ENCODE peak calls at places on chromosomes 7 and 10, in nine cellular contexts. One of them, this sample, is unnamed.

GRCh38 chr7:130891254-130892094 is 157.5 kb upstream of the KLF14 start:
- DNase-seq in A549: peak
- DNase-seq in mammary epithelial cell: peak
- DNase-seq in left ventricle myocardium inferior: no peak
- DNase-seq in HL-60: no peak
- DNase-seq in foreskin fibroblast: peak
- DNase-seq in pancreas: no peak
- DNase-seq in Jurkat, Clone E6-1: no peak
- DNase-seq in cardiac fibroblast: peak
- DNase-seq in this sample: peak

GRCh38 chr10:36171546-36171945 is 529.5 kb upstream of the FZD8 start:
- DNase-seq in left ventricle myocardium inferior: no peak
- DNase-seq in A549: no peak
- DNase-seq in cardiac fibroblast: peak
- DNase-seq in Jurkat, Clone E6-1: no peak
- DNase-seq in foreskin fibroblast: no peak
- DNase-seq in mammary epithelial cell: peak
- DNase-seq in pancreas: no peak
- DNase-seq in HL-60: no peak
- DNase-seq in this sample: no peak

GRCh38 chr7:28166982-28167715 is 13.4 kb downstream of the JAZF1 start:
- DNase-seq in pancreas: no peak
- DNase-seq in cardiac fibroblast: no peak
- DNase-seq in mammary epithelial cell: no peak
- DNase-seq in A549: no peak
- DNase-seq in foreskin fibroblast: no peak
- DNase-seq in left ventricle myocardium inferior: no peak
- DNase-seq in HL-60: no peak
- DNase-seq in Jurkat, Clone E6-1: no peak
- DNase-seq in this sample: no peak

GRCh38 chr10:73999703-74000102 is 1.8 kb downstream of the VCL start:
- DNase-seq in mammary epithelial cell: peak
- DNase-seq in pancreas: no peak
- DNase-seq in cardiac fibroblast: peak
- DNase-seq in left ventricle myocardium inferior: no peak
- DNase-seq in foreskin fibroblast: peak
- DNase-seq in HL-60: no peak
- DNase-seq in A549: no peak
- DNase-seq in Jurkat, Clone E6-1: no peak
- DNase-seq in this sample: no peak

GRCh38 chr7:71752171-71752935 is 620.4 kb downstream of the GALNT17 start:
- DNase-seq in cardiac fibroblast: peak
- DNase-seq in Jurkat, Clone E6-1: no peak
- DNase-seq in mammary epithelial cell: peak
- DNase-seq in A549: peak
- DNase-seq in left ventricle myocardium inferior: peak
- DNase-seq in HL-60: no peak
- DNase-seq in pancreas: peak
- DNase-seq in foreskin fibroblast: no peak
- DNase-seq in this sample: no peak

GRCh38 chr7:43648725-43649406 is 66.0 kb downstream of the STK17A start:
- DNase-seq in pancreas: no peak
- DNase-seq in mammary epithelial cell: peak
- DNase-seq in foreskin fibroblast: peak
- DNase-seq in cardiac fibroblast: peak
- DNase-seq in HL-60: peak
- DNase-seq in left ventricle myocardium inferior: no peak
- DNase-seq in A549: no peak
- DNase-seq in Jurkat, Clone E6-1: peak
- DNase-seq in this sample: no peak

GRCh38 chr7:82789883-82790609 is 346.5 kb upstream of the CACNA2D1 start:
- DNase-seq in Jurkat, Clone E6-1: no peak
- DNase-seq in A549: no peak
- DNase-seq in mammary epithelial cell: no peak
- DNase-seq in pancreas: no peak
- DNase-seq in left ventricle myocardium inferior: no peak
- DNase-seq in foreskin fibroblast: peak
- DNase-seq in cardiac fibroblast: peak
- DNase-seq in HL-60: no peak
- DNase-seq in this sample: no peak

GRCh38 chr7:111827863-111828504 is 265.7 kb upstream of the IMMP2L start:
- DNase-seq in cardiac fibroblast: peak
- DNase-seq in foreskin fibroblast: peak
- DNase-seq in A549: peak
- DNase-seq in pancreas: no peak
- DNase-seq in left ventricle myocardium inferior: no peak
- DNase-seq in Jurkat, Clone E6-1: no peak
- DNase-seq in HL-60: no peak
- DNase-seq in mammary epithelial cell: peak
- DNase-seq in this sample: peak

GRCh38 chr10:30048768-30049507 is 10.4 kb downstream of the JCAD start:
- DNase-seq in left ventricle myocardium inferior: peak
- DNase-seq in foreskin fibroblast: no peak
- DNase-seq in pancreas: no peak
- DNase-seq in cardiac fibroblast: no peak
- DNase-seq in mammary epithelial cell: no peak
- DNase-seq in HL-60: no peak
- DNase-seq in A549: no peak
- DNase-seq in Jurkat, Clone E6-1: peak
- DNase-seq in this sample: no peak

GRCh38 chr7:104664648-104665047 is 336.2 kb downstream of the LHFPL3 start:
- DNase-seq in cardiac fibroblast: no peak
- DNase-seq in HL-60: no peak
- DNase-seq in Jurkat, Clone E6-1: no peak
- DNase-seq in mammary epithelial cell: no peak
- DNase-seq in pancreas: no peak
- DNase-seq in A549: no peak
- DNase-seq in left ventricle myocardium inferior: no peak
- DNase-seq in foreskin fibroblast: no peak
- DNase-seq in this sample: no peak

GRCh38 chr10:99232357-99232999 is 3.2 kb downstream of the HPSE2 start:
- DNase-seq in mammary epithelial cell: no peak
- DNase-seq in HL-60: no peak
- DNase-seq in foreskin fibroblast: peak
- DNase-seq in A549: no peak
- DNase-seq in left ventricle myocardium inferior: no peak
- DNase-seq in Jurkat, Clone E6-1: no peak
- DNase-seq in cardiac fibroblast: no peak
- DNase-seq in pancreas: peak
- DNase-seq in this sample: no peak

GRCh38 chr10:29982997-29983648 is 76.3 kb downstream of the JCAD start:
- DNase-seq in foreskin fibroblast: no peak
- DNase-seq in A549: no peak
- DNase-seq in Jurkat, Clone E6-1: no peak
- DNase-seq in HL-60: no peak
- DNase-seq in pancreas: no peak
- DNase-seq in left ventricle myocardium inferior: no peak
- DNase-seq in cardiac fibroblast: no peak
- DNase-seq in mammary epithelial cell: no peak
- DNase-seq in this sample: no peak

GRCh38 chr7:149097088-149097487 is 6.6 kb upstream of the ZNF786 start:
- DNase-seq in pancreas: no peak
- DNase-seq in left ventricle myocardium inferior: no peak
- DNase-seq in cardiac fibroblast: no peak
- DNase-seq in Jurkat, Clone E6-1: no peak
- DNase-seq in HL-60: no peak
- DNase-seq in A549: no peak
- DNase-seq in foreskin fibroblast: no peak
- DNase-seq in mammary epithelial cell: no peak
- DNase-seq in this sample: no peak

GRCh38 chr7:28759373-28760013 is 198.6 kb downstream of the TRIL start:
- DNase-seq in Jurkat, Clone E6-1: no peak
- DNase-seq in pancreas: no peak
- DNase-seq in left ventricle myocardium inferior: no peak
- DNase-seq in A549: no peak
- DNase-seq in HL-60: no peak
- DNase-seq in foreskin fibroblast: no peak
- DNase-seq in mammary epithelial cell: no peak
- DNase-seq in cardiac fibroblast: peak
- DNase-seq in this sample: no peak

GRCh38 chr10:73589538-73590126 is 1.5 kb downstream of the USP54 start:
- DNase-seq in HL-60: no peak
- DNase-seq in foreskin fibroblast: no peak
- DNase-seq in Jurkat, Clone E6-1: no peak
- DNase-seq in mammary epithelial cell: peak
- DNase-seq in left ventricle myocardium inferior: no peak
- DNase-seq in cardiac fibroblast: peak
- DNase-seq in A549: no peak
- DNase-seq in pancreas: no peak
- DNase-seq in this sample: peak

DNA sequence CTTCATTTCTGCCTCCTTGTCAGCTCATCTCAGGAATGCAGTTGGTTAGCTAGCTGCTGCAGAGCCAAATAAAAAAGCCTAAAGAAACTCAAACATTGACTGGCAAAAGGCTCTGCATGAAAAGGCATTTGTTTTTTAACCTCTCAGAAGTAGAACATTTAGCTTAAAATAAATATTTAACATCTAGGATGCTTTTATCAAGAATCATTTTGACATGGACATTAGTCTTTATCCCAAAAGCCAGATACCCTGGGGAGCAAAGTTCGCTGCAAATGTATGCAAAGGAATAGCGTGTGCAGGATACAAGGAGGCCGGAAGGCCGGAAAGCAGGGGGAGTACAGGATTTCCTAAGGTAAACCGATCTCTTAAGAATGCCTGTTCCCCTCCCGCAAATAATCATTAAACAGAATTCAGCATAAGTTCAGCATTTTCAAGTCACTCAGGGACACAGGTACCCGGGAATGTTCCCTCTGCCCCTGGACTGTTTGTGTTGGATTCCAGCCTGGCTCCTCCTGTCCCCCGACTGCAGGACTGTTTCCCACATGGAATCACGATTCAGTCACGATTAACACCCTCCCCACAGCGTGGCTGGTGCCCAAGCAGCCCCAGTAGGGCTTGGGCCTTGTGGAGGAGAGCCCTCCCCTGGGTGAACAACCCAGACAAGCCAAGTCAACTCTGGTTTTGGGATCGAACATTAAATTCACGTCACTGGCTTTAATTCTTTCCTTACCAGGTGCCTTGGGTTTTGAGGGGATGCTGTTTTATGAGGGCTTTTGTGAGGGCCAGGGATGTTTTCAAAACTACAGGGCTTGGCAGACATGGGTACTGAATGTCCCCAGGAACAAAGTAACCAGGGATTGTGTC is 97.8 kb downstream of the HIPK2 start:
- DNase-seq in A549: peak
- DNase-seq in pancreas: no peak
- DNase-seq in Jurkat, Clone E6-1: no peak
- DNase-seq in HL-60: no peak
- DNase-seq in left ventricle myocardium inferior: no peak
- DNase-seq in mammary epithelial cell: no peak
- DNase-seq in cardiac fibroblast: no peak
- DNase-seq in foreskin fibroblast: no peak
- DNase-seq in this sample: no peak
- H3K4me3 ChIP-seq in A549: no peak
- H3K4me3 ChIP-seq in pancreas: no peak
- H3K4me3 ChIP-seq in Jurkat, Clone E6-1: no peak
- H3K4me3 ChIP-seq in HL-60: no peak
- H3K4me3 ChIP-seq in left ventricle myocardium inferior: peak
- H3K4me3 ChIP-seq in mammary epithelial cell: no peak
- H3K4me3 ChIP-seq in cardiac fibroblast: no peak
- H3K4me3 ChIP-seq in foreskin fibroblast: no peak
- H3K4me3 ChIP-seq in this sample: no peak

GRCh38 chr10:88952647-88953111 is at the start of gene ACTA2:
- DNase-seq in A549: no peak
- DNase-seq in foreskin fibroblast: peak
- DNase-seq in mammary epithelial cell: no peak
- DNase-seq in left ventricle myocardium inferior: peak
- DNase-seq in pancreas: no peak
- DNase-seq in HL-60: no peak
- DNase-seq in cardiac fibroblast: peak
- DNase-seq in Jurkat, Clone E6-1: no peak
- DNase-seq in this sample: no peak
- H3K4me3 ChIP-seq in A549: no peak
- H3K4me3 ChIP-seq in foreskin fibroblast: peak
- H3K4me3 ChIP-seq in mammary epithelial cell: no peak
- H3K4me3 ChIP-seq in left ventricle myocardium inferior: peak
- H3K4me3 ChIP-seq in pancreas: no peak
- H3K4me3 ChIP-seq in HL-60: no peak
- H3K4me3 ChIP-seq in cardiac fibroblast: peak
- H3K4me3 ChIP-seq in Jurkat, Clone E6-1: peak
- H3K4me3 ChIP-seq in this sample: peak

DNA sequence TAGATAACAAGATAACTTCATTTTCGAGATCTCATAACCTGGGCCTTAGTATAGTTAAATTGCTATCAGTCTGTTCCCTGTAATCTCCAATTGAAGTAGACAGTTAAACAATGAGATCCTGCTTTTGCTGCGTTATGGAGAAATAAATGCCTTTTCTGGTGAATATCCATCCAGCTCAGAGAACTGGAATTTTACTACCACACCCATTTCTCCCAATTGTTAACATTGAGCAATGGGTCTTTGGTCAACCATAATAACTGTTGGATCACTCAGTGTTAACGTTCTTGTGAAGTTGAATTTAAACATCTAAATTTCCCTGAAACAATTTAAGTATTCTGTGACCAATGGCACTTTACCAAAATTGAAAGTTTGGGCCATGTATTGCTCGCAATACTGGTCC is 3.0 kb downstream of the CALU start:
- DNase-seq in mammary epithelial cell: peak
- DNase-seq in A549: no peak
- DNase-seq in Jurkat, Clone E6-1: no peak
- DNase-seq in HL-60: no peak
- DNase-seq in foreskin fibroblast: peak
- DNase-seq in cardiac fibroblast: peak
- DNase-seq in pancreas: no peak
- DNase-seq in left ventricle myocardium inferior: no peak
- DNase-seq in this sample: no peak
- H3K4me3 ChIP-seq in mammary epithelial cell: peak
- H3K4me3 ChIP-seq in A549: no peak
- H3K4me3 ChIP-seq in Jurkat, Clone E6-1: no peak
- H3K4me3 ChIP-seq in HL-60: no peak
- H3K4me3 ChIP-seq in foreskin fibroblast: peak
- H3K4me3 ChIP-seq in cardiac fibroblast: no peak
- H3K4me3 ChIP-seq in pancreas: no peak
- H3K4me3 ChIP-seq in left ventricle myocardium inferior: peak
- H3K4me3 ChIP-seq in this sample: no peak

DNA sequence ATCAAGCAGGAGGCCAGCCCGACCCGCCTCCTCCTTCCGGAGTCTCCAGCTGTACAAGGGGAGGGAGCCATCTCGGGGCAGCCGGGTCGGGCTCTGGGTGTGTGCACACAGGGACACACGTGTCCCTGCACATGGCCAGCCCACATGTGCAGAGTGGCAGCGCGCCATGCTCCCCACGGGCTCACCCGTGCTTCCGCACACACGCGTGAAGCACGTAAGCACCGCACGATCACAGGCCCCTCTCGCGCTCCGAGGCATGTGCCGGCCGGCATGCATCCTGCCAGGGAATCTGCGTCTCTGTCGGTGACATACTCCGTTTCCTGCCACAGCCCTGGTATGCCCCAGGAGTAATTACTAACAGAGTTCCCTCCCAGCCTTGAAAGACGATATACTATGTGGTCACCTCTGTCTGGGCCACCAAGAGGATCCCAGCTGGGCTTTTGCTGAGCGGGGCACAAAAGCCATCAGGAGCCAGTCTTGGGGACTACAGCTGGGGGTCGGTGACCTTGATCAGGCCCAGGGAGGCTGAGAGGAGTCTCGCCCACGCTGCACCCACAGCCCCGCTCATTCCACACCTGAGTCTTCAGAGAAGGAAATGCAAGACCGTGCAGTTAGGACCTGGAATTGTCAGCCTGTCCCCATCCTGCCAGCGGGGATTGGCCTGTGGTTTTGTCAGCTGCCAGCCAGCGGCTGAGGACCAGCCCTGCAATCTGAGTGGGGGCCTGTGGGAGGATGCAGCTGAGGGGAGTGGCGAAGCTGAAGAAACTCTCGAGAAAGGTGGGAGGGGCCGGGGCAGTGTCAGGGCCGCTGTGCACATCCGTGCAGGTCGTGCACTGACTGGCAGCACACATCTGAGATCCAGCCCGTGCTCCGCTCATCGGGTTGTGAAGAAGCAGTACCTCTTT is 11.0 kb upstream of the LFNG start:
- DNase-seq in mammary epithelial cell: peak
- DNase-seq in left ventricle myocardium inferior: peak
- DNase-seq in HL-60: peak
- DNase-seq in pancreas: no peak
- DNase-seq in foreskin fibroblast: peak
- DNase-seq in A549: no peak
- DNase-seq in cardiac fibroblast: peak
- DNase-seq in Jurkat, Clone E6-1: peak
- DNase-seq in this sample: no peak
- H3K4me3 ChIP-seq in mammary epithelial cell: no peak
- H3K4me3 ChIP-seq in left ventricle myocardium inferior: peak
- H3K4me3 ChIP-seq in HL-60: peak
- H3K4me3 ChIP-seq in pancreas: no peak
- H3K4me3 ChIP-seq in foreskin fibroblast: no peak
- H3K4me3 ChIP-seq in A549: no peak
- H3K4me3 ChIP-seq in cardiac fibroblast: no peak
- H3K4me3 ChIP-seq in Jurkat, Clone E6-1: peak
- H3K4me3 ChIP-seq in this sample: no peak

This sample was measured in retinal pigment epithelial cell.